ENCODE peak calls at places on chromosome 15, in five cellular contexts. S is GM06990, P is suprapubic skin, I is WERI-Rb-1, Q is transverse colon. A is an unnamed sample.
A peak's percentile ranks its signal among the peaks of the same experiment; 100 is the strongest.

GRCh38 chr15:85620321-85621044 is 174.2 kb downstream of the KLHL25 start:
- DNase-seq in I (no peak), Q (no peak), P (no peak), S (no peak), A (no peak)

GRCh38 chr15:45794304-45794703 is 159.5 kb downstream of the SQOR start:
- DNase-seq in P (no peak), I (no peak), Q (no peak), S (no peak), A (no peak)

GRCh38 chr15:82111918-82112317 is 66.1 kb upstream of the MEX3B start:
- DNase-seq in I (no peak), S (no peak), P (no peak), Q (no peak), A (no peak)

GRCh38 chr15:41573396-41573795 is 14.4 kb downstream of the TYRO3 start:
- DNase-seq in I (no peak), Q (no peak), P (no peak), S (no peak), A (no peak)

GRCh38 chr15:88736204-88736603 is 67.0 kb upstream of the ACAN start:
- DNase-seq in I (no peak), Q (no peak), P (no peak), S (no peak), A (no peak)

GRCh38 chr15:47870956-47871625 is 153.8 kb downstream of the SEMA6D start:
- DNase-seq in I (no peak), Q (no peak), P (no peak), S (no peak), A (no peak)

GRCh38 chr15:90871716-90872480 is 3.5 kb downstream of the FURIN start:
- DNase-seq in I (peak; percentile 34), S (no peak), Q (peak; percentile 33), P (no peak), A (no peak)

GRCh38 chr15:87778358-87778757 is 478.2 kb downstream of the NTRK3 start:
- DNase-seq in Q (no peak), S (no peak), I (no peak), P (no peak), A (no peak)

GRCh38 chr15:43541785-43542184 is 24.4 kb downstream of the MAP1A start:
- DNase-seq in P (no peak), I (no peak), Q (no peak), S (no peak), A (no peak)

GRCh38 chr15:90765966-90766365 is 48.8 kb downstream of the BLM start:
- DNase-seq in S (no peak), Q (no peak), I (no peak), P (no peak), A (no peak)

GRCh38 chr15:78065973-78066946 is 11.3 kb downstream of the TBC1D2B start:
- DNase-seq in Q (no peak), P (no peak), S (peak; percentile 56), I (no peak), A (no peak)

GRCh38 chr15:52278636-52279367 is 16.8 kb downstream of the MYO5C start:
- DNase-seq in I (no peak), P (no peak), Q (no peak), S (no peak), A (no peak)

GRCh38 chr15:93035953-93036810 is 52.8 kb downstream of the RGMA start:
- DNase-seq in Q (no peak), I (peak; percentile 64), P (peak; percentile 62), S (no peak), A (no peak)

GRCh38 chr15:66803182-66803729 is 101.2 kb downstream of the SMAD6 start:
- DNase-seq in P (peak; percentile 93), I (no peak), Q (peak; percentile 89), S (no peak), A (peak; percentile 96)

GRCh38 chr15:43169888-43170287 is 15.3 kb upstream of the CCNDBP1 start:
- DNase-seq in Q (no peak), P (no peak), I (no peak), S (no peak), A (no peak)

GRCh38 chr15:31034152-31034551 is 42.7 kb upstream of the MTMR10 start:
- DNase-seq in P (no peak), S (no peak), Q (no peak), I (no peak), A (no peak)

GRCh38 chr15:72859023-72859756 is 75.6 kb upstream of the ADPGK start:
- DNase-seq in I (peak; percentile 47), S (no peak), P (no peak), Q (peak; percentile 28), A (no peak)

GRCh38 chr15:29925227-29926082 is 103.2 kb upstream of the TJP1 start:
- DNase-seq in P (no peak), S (no peak), I (peak; percentile 92), Q (peak; percentile 63), A (no peak)

GRCh38 chr15:73851679-73852078 is 21.7 kb upstream of the TBC1D21 start:
- DNase-seq in P (peak; percentile 28), Q (peak; percentile 12), I (no peak), S (no peak), A (no peak)

DNA sequence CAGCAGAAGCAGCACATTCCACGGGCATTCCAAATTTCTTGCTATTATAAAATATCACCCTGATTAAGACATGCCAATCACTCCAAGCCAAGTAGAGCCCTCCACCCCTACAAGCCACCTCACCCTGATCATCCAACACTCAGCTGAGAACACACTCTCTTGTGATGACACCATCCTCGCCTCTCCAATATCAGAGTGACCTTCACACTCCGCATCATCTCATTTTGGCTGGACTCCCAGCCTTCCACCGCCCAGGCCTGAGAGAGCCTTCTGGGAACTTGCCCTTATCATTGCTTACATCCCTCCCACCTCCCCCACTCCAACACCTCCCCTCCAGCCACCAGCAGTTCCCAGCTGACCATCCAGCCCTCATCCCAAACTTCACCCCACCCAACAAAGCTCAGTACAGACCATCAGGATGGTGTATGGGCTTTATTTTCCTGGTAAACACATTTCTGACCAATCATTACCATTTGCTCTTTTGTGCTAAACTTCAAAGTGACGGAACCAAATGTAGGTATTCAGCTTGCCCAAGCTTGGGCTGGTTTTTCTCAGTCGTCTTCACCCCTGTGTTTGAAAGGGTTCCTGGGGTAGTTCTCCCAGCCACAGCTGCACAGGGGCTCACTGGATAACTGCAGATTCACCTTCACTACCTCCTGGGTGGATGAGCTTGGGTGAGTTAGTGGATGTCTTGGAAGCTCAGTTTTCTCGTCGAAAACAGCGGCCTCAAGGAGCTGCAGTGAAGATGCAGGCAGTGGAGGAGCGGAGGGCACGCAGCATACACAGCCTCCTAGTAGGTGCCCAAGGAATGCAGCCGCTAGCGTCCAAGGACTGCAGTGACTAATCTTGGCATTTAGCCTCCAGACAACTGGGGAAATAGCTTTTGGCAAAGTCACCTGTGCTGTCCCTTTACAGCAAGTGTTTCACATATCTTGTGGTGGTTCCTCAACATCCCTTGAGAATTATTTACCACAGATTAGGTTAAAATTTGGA is 115.1 kb downstream of the LIPC start:
- DNase-seq in I (no peak), S (no peak), Q (no peak), P (no peak), A (peak; percentile 77)
- H3K4me3 ChIP-seq in I (no peak overlapping the region), S (no peak overlapping the region), Q (no peak overlapping the region), P (no peak overlapping the region), A (no peak overlapping the region)

DNA sequence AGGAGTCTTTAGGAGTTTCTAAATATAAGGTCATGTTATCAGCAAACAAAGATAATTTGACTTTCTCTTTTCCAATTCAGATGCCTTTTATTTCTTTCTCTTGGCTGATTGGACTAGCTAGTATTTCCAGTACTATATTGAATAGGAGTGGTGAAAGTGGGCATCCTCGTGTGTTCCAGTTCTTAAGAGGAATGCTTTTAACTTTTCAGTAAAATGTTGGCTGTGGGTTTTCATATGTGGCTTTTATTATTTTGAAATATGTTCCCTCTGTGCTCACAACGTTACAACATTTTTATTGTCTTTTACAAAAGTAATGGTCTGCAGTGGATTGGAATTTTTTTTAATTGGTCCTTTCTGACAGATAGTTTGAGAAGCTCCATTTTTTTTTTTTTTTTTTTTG is 8.2 kb upstream of the ZNF280D start:
- DNase-seq in P (no peak), Q (no peak), I (no peak), S (no peak), A (no peak)
- H3K4me3 ChIP-seq in P (no peak overlapping the region), Q (no peak overlapping the region), I (no peak overlapping the region), S (no peak overlapping the region), A (no peak overlapping the region)

GRCh38 chr15:44667039-44667360 is 3.5 kb upstream of the SPG11 start:
- DNase-seq in Q (no peak), P (no peak), S (no peak), I (no peak), A (no peak)
- H3K4me3 ChIP-seq in Q (no peak overlapping the region), P (no peak overlapping the region), S (no peak overlapping the region), I (no peak overlapping the region), A (no peak overlapping the region)

GRCh38 chr15:65405793-65406192 is 17.0 kb downstream of the IGDCC4 start:
- DNase-seq in S (no peak), P (no peak), I (peak; percentile 85), Q (no peak), A (no peak)
- H3K4me3 ChIP-seq in S (no peak overlapping the region), P (no peak overlapping the region), I (no peak overlapping the region), Q (no peak overlapping the region), A (no peak overlapping the region)

DNA sequence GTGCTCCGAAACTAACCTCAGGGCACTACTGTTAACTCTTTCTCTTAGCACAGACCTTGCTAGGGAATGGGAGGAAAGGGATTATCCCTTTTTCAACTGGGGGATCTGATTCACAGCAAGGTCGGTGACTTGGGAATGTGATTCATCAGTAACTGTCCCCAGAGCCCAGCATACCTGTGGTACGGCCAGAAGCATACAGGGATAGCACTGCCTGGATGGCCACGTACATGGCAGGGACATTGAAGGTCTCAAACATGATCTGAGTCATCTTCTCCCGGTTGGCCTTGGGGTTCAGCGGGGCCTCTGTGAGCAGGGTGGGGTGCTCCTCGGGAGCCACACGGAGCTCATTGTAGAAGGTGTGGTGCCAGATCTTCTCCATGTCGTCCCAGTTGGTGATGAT is 2.3 kb downstream of the ACTC1 start:
- DNase-seq in S (no peak), P (no peak), Q (no peak), I (no peak), A (no peak)
- H3K4me3 ChIP-seq in S (no peak overlapping the region), P (no peak overlapping the region), Q (no peak overlapping the region), I (no peak overlapping the region), A (peak overlapping the region; percentile 57)

GRCh38 chr15:100308222-100309007 is 33.4 kb downstream of the ADAMTS17 start:
- DNase-seq in P (no peak), S (no peak), I (no peak), Q (no peak), A (peak; percentile 73)
- H3K4me3 ChIP-seq in P (peak overlapping the region; percentile 6), S (no peak overlapping the region), I (no peak overlapping the region), Q (no peak overlapping the region), A (no peak overlapping the region)

GRCh38 chr15:57152666-57153065 is 223.6 kb upstream of the CGNL1 start:
- DNase-seq in I (no peak), S (no peak), P (no peak), Q (no peak), A (no peak)

GRCh38 chr15:57150066-57150865 is 226.0 kb upstream of the CGNL1 start:
- DNase-seq in S (no peak), P (no peak), Q (no peak), I (no peak), A (no peak)

GRCh38 chr15:57156210-57156887 is 220.0 kb upstream of the CGNL1 start:
- DNase-seq in S (no peak), P (no peak), Q (no peak), I (no peak), A (no peak)

GRCh38 chr15:57152133-57152532 is 224.2 kb upstream of the CGNL1 start:
- DNase-seq in P (no peak), Q (no peak), I (no peak), S (no peak), A (no peak)

DNA sequence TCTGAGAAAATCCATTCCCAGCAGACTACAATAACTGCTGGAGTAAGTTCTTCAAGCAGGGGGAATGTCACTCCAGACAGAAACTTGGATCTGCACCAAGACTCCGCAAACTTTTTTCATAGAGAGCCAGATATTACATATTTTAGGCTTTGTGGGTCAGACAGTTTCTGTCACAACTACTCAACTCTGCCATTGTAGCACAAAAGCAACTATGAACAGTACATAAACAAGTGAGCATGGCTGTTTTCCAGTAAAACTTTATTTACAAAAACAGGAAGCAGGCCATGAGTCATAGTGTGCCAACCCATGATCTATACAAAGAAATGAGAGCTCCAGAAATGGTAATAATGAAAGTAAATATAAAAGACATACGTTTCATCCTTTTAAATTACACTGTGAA is 223.2 kb upstream of the CGNL1 start:
- DNase-seq in I (no peak), S (peak; percentile 8), P (no peak), Q (no peak), A (no peak)
- H3K4me3 ChIP-seq in I (no peak overlapping the region), S (no peak overlapping the region), P (no peak overlapping the region), Q (no peak overlapping the region), A (no peak overlapping the region)

A was measured in right atrium auricular region.